ENCODE peak calls at places on chromosomes 6 and 20, in five cellular contexts. U, C, I, D and Q are unnamed samples.

GRCh38 chr6:164095056-164095455 is 680.5 kb downstream of the QKI start:
- DNase-seq in C (no peak), D (no peak), U (no peak), I (no peak), Q (no peak)

GRCh38 chr20:733806-734205 is 34.5 kb downstream of the SLC52A3 start:
- DNase-seq in D (no peak), C (no peak), I (no peak), U (no peak), Q (no peak)

GRCh38 chr6:127950566-127951141 is 49.8 kb upstream of the THEMIS start:
- DNase-seq in C (no peak), I (no peak), U (no peak), D (no peak), Q (no peak)

GRCh38 chr20:5003626-5004025 is 2.3 kb upstream of the SLC23A2 start:
- DNase-seq in D (no peak), C (no peak), I (no peak), U (no peak), Q (no peak)

GRCh38 chr20:22226849-22227248 is 357.5 kb downstream of the FOXA2 start:
- DNase-seq in I (no peak), C (no peak), U (no peak), D (no peak), Q (no peak)

GRCh38 chr20:22584922-22585785 is 782 bp upstream of the FOXA2 start:
- DNase-seq in C (peak), D (no peak), U (no peak), I (no peak), Q (peak)

GRCh38 chr20:50341880-50342637 is 151.4 kb downstream of the CEBPB start:
- DNase-seq in I (no peak), U (no peak), D (no peak), C (no peak), Q (no peak)

GRCh38 chr6:35181933-35182612 is 31.7 kb upstream of the SCUBE3 start:
- DNase-seq in D (no peak), C (no peak), I (peak), U (no peak), Q (no peak)

GRCh38 chr6:42727627-42728026 is 5.2 kb upstream of the PRPH2 start:
- DNase-seq in D (no peak), C (no peak), I (no peak), U (no peak), Q (no peak)

GRCh38 chr20:18511566-18511965 is 3.8 kb downstream of the SEC23B start:
- DNase-seq in D (no peak), C (no peak), I (no peak), U (no peak), Q (no peak)

GRCh38 chr20:13771853-13772453 is 12.8 kb downstream of the ESF1 start:
- DNase-seq in C (peak), U (no peak), I (no peak), D (peak), Q (no peak)

GRCh38 chr6:11978169-11978987 is 33.7 kb upstream of the HIVEP1 start:
- DNase-seq in U (no peak), C (no peak), D (no peak), I (no peak), Q (no peak)

GRCh38 chr6:30154709-30155521 is 6.1 kb downstream of the TRIM10 start:
- DNase-seq in C (no peak), D (no peak), U (no peak), I (peak), Q (no peak)

GRCh38 chr6:27293436-27294152 is 18.5 kb downstream of the POM121L2 start:
- DNase-seq in U (no peak), I (no peak), D (peak), C (no peak), Q (no peak)

GRCh38 chr6:138310294-138310693 is 67.4 kb upstream of the SMIM28 start:
- DNase-seq in I (no peak), C (peak), U (no peak), D (peak), Q (no peak)

GRCh38 chr6:16769131-16769985 is 8.1 kb upstream of the ATXN1 start:
- DNase-seq in C (no peak), D (no peak), I (peak), U (no peak), Q (no peak)

GRCh38 chr20:51322164-51322707 is 220.3 kb downstream of the NFATC2 start:
- DNase-seq in U (no peak), C (no peak), D (no peak), I (no peak), Q (no peak)

GRCh38 chr6:45654673-45655072 is 276.9 kb upstream of the SUPT3H start:
- DNase-seq in D (no peak), U (no peak), C (no peak), I (no peak), Q (no peak)

GRCh38 chr6:34816635-34817301 is 24.9 kb downstream of the BLTP3A start:
- DNase-seq in I (no peak), D (no peak), U (no peak), C (no peak), Q (no peak)

GRCh38 chr6:2756245-2756644 is 5.5 kb upstream of the MYLK4 start:
- DNase-seq in C (no peak), U (no peak), D (no peak), I (no peak), Q (no peak)

GRCh38 chr6:31414771-31415270 is 11.4 kb downstream of the MICA start:
- DNase-seq in D (no peak), U (no peak), I (no peak), C (no peak), Q (no peak)

GRCh38 chr20:61970357-61970756 is 95.3 kb downstream of the TAF4 start:
- DNase-seq in U (no peak), C (no peak), I (no peak), D (no peak), Q (no peak)

GRCh38 chr20:39269493-39270217 is 307.5 kb downstream of the DHX35 start:
- DNase-seq in C (no peak), I (no peak), U (no peak), D (no peak), Q (no peak)